ENCODE peak calls at places on chromosomes 3 and 15, in four cellular contexts. P, H, A and B are unnamed samples.
A peak's percentile ranks its signal among the peaks of the same experiment; 100 is the strongest.

GRCh38 chr3:119294402-119294888 is 262 bp downstream of the ARHGAP31 start:
- DNase-seq in H (peak; percentile 69), A (peak; percentile 54), P (peak; percentile 72), B (no peak)

GRCh38 chr15:97077930-97078329 is 747.4 kb downstream of the NR2F2 start:
- DNase-seq in H (no peak), P (no peak), A (no peak), B (no peak)

GRCh38 chr15:101320501-101321052 is 25.5 kb upstream of the SNRPA1 start:
- DNase-seq in H (no peak), P (peak; percentile 81), A (peak; percentile 26), B (peak; percentile 62)

GRCh38 chr15:36958611-36959010 is 141.7 kb downstream of the MEIS2 start:
- DNase-seq in P (no peak), H (no peak), A (no peak), B (peak; percentile 52)

GRCh38 chr3:47746264-47746663 is 35.4 kb downstream of the SMARCC1 start:
- DNase-seq in P (no peak), H (no peak), A (no peak), B (no peak)

GRCh38 chr15:37007301-37007700 is 93.0 kb downstream of the MEIS2 start:
- DNase-seq in H (no peak), P (no peak), A (no peak), B (no peak)

GRCh38 chr3:5581743-5582142 is 394.2 kb downstream of the EDEM1 start:
- DNase-seq in H (no peak), A (no peak), P (no peak), B (no peak)

GRCh38 chr3:57093489-57093888 is 33.0 kb downstream of the SPATA12 start:
- DNase-seq in A (no peak), P (no peak), H (no peak), B (no peak)

GRCh38 chr3:1404270-1404669 is 311.4 kb downstream of the CNTN6 start:
- DNase-seq in P (no peak), H (no peak), A (no peak), B (peak; percentile 92)

GRCh38 chr3:13655074-13655913 is 106.4 kb downstream of the FBLN2 start:
- DNase-seq in P (no peak), A (no peak), H (no peak), B (no peak)

GRCh38 chr15:66098019-66098363 is 155.6 kb downstream of the MEGF11 start:
- DNase-seq in H (no peak), A (no peak), P (no peak), B (no peak)

GRCh38 chr3:170483485-170484262 is 65.0 kb downstream of the CLDN11 start:
- DNase-seq in H (peak; percentile 14), A (no peak), P (no peak), B (no peak)

GRCh38 chr3:76199382-76199781 is 414.0 kb upstream of the ZNF717 start:
- DNase-seq in H (no peak), P (no peak), A (no peak), B (no peak)

GRCh38 chr3:34352932-34353331 is 554.5 kb downstream of the PDCD6IP start:
- DNase-seq in A (no peak), P (no peak), H (no peak), B (no peak)

GRCh38 chr15:85752591-85752990 is 42.1 kb downstream of the KLHL25 start:
- DNase-seq in P (no peak), H (no peak), A (no peak), B (peak; percentile 42)

GRCh38 chr15:90286678-90287077 is 21.2 kb downstream of the NGRN start:
- DNase-seq in H (peak; percentile 68), P (peak; percentile 76), A (no peak), B (peak; percentile 45)

GRCh38 chr15:90870354-90871096 is 2.1 kb downstream of the FURIN start:
- DNase-seq in A (no peak), H (no peak), P (no peak), B (no peak)

GRCh38 chr3:123111640-123112039 is 44.8 kb downstream of the PDIA5 start:
- DNase-seq in A (no peak), P (no peak), H (peak; percentile 14), B (no peak)

GRCh38 chr15:48945386-48945785 is 18.3 kb downstream of the SHC4 start:
- DNase-seq in A (no peak), P (no peak), H (no peak), B (no peak)

GRCh38 chr15:60396964-60397771 is 618 bp downstream of the ANXA2 start:
- DNase-seq in H (peak; percentile 70), P (no peak), A (no peak), B (peak; percentile 66)

GRCh38 chr3:119310052-119310451 is 15.9 kb downstream of the ARHGAP31 start:
- DNase-seq in P (no peak), A (no peak), H (no peak), B (peak; percentile 98)

GRCh38 chr3:52204337-52205073 is 6.5 kb downstream of the ALAS1 start:
- DNase-seq in H (no peak), P (no peak), A (no peak), B (no peak)